ENCODE peak calls at places on chromosomes 13 and 19, in eight cellular contexts. C is breast epithelium, W is lower lobe of right lung, A is tibial nerve, H is suprapubic skin, G is cardiac muscle cell, Z is stomach, X is heart right ventricle. Q is an unnamed sample. For H3K36me3, the result is how much of the 10 kb centered on the place peaks cover.

GRCh38 chr19:48123907-48124675 is 13.5 kb upstream of the PLA2G4C start:
- DNase-seq in Z (no peak), H (no peak), A (no peak), G (peak), W (no peak), C (peak), X (no peak), Q (no peak)

GRCh38 chr19:10864538-10864899 is 6.8 kb upstream of the CARM1 start:
- DNase-seq in H (peak), G (peak), W (peak), C (peak), A (peak), Z (peak), X (peak), Q (peak)

GRCh38 chr19:56076413-56076998 is 44.6 kb downstream of the ZNF787 start:
- DNase-seq in Z (peak), H (no peak), X (peak), W (no peak), C (no peak), G (peak), A (peak), Q (no peak)

GRCh38 chr13:50531917-50532899 is 311.3 kb downstream of the DLEU7 start:
- DNase-seq in C (no peak), A (no peak), W (no peak), X (no peak), Z (no peak), H (no peak), G (peak), Q (no peak)

GRCh38 chr19:1172353-1173159 is 1.5 kb downstream of the SBNO2 start:
- DNase-seq in H (peak), G (peak), W (peak), A (peak), Z (peak), C (peak), X (peak), Q (peak)

GRCh38 chr13:89029062-89029461 is 1357.9 kb downstream of the SLITRK5 start:
- DNase-seq in W (no peak), A (no peak), Z (no peak), G (no peak), C (no peak), H (no peak), X (no peak), Q (no peak)

GRCh38 chr19:37655689-37656491 is 625 bp upstream of the ZFP30 start:
- DNase-seq in X (peak), G (peak), Z (peak), W (peak), A (peak), H (peak), C (peak), Q (peak)

GRCh38 chr19:29662604-29663404 is 2.5 kb upstream of the PLEKHF1 start:
- DNase-seq in X (peak), H (peak), W (peak), A (peak), C (peak), Z (peak), G (peak), Q (peak)

GRCh38 chr13:28117689-28118377 is 17.5 kb upstream of the FLT3 start:
- DNase-seq in C (no peak), H (no peak), A (peak), X (peak), W (no peak), Z (peak), G (peak), Q (peak)

GRCh38 chr19:10364644-10365043 is 15.7 kb downstream of the TYK2 start:
- DNase-seq in H (no peak), X (no peak), W (no peak), A (no peak), G (no peak), Z (no peak), C (no peak), Q (no peak)

DNA sequence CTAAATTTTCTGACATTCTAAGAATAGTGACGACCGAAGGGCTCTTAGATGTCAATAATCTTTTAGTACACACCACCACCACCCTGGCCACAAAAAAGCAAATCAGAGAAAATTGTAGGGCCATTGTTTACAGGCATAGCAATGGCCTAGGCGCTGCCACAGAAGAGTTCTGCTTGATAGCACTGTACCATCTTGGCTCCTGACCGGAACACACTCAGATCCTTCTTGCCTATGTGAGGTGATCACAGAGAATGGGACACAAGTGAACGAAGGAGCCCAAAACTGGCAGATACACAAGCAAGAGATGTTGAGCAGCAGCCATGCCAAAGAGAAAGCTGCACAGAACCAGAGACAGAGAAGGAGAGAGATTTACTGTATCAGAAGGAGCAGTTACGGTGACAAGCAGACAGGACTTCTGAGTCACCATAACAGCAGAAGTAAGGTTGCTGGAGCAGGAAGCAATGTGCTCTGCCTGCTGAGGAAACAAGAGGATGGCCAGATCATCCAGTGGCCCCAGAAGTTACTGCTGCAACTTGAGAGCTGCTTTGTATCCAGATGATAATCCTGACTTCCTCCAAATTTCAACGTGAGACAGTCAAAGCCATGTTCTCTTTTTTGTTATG is 105.2 kb downstream of the SLITRK6 start:
- DNase-seq in W (no peak), Z (no peak), G (peak), X (no peak), A (no peak), C (no peak), H (no peak), Q (no peak)
- H3K27ac ChIP-seq in W (no peak), Z (no peak), G (no peak), X (no peak), A (no peak), C (no peak), H (no peak), Q (no peak)

GRCh38 chr13:45473627-45474026 is 8.9 kb downstream of the COG3 start:
- DNase-seq in H (no peak), Z (no peak), X (no peak), G (no peak), C (no peak), W (no peak), A (no peak), Q (no peak)
- TF ChIP-seq CTCF in H (no peak), Z (no peak), X (peak), G (no peak), C (no peak), W (no peak), A (no peak), Q (no peak)

GRCh38 chr19:14700711-14701110 is 10.9 kb downstream of the ZNF333 start:
- DNase-seq in C (no peak), Z (no peak), G (no peak), H (no peak), X (no peak), W (no peak), A (no peak), Q (no peak)
- H3K36me3 ChIP-seq in C (under half), Z (half or more), G (under half), H (half or more), X (half or more), W (half or more), A (under half), Q (under half)

GRCh38 chr19:35292986-35293732 is 1.2 kb downstream of the MAG start:
- DNase-seq in Z (no peak), C (no peak), G (no peak), X (no peak), W (no peak), A (no peak), H (no peak), Q (no peak)
- H3K27ac ChIP-seq in Z (no peak), C (no peak), G (no peak), X (no peak), W (no peak), A (no peak), H (no peak), Q (no peak)

Q was measured in pancreas.